ENCODE peak calls at places on chromosome 2, in seven cellular contexts. K is suprapubic skin, J is tibial artery, S is heart left ventricle, M is left ventricle myocardium inferior, E is left lung, T is sigmoid colon. Y is an unnamed sample.

GRCh38 chr2:179521944-179522343 is 257.3 kb upstream of the SESTD1 start:
- DNase-seq in T (no peak), M (no peak), K (no peak), S (no peak), E (no peak), J (no peak), Y (no peak)

GRCh38 chr2:205721057-205721767 is 38.9 kb downstream of the NRP2 start:
- DNase-seq in J (no peak), S (no peak), E (no peak), M (no peak), K (no peak), T (no peak), Y (no peak)

GRCh38 chr2:148552675-148553331 is 91.7 kb upstream of the EPC2 start:
- DNase-seq in J (no peak), K (no peak), S (no peak), T (no peak), M (no peak), E (no peak), Y (no peak)

GRCh38 chr2:191319181-191319580 is 74.0 kb downstream of the MYO1B start:
- DNase-seq in S (no peak), T (no peak), M (no peak), K (no peak), J (no peak), E (no peak), Y (peak)

GRCh38 chr2:100184055-100184737 is 41.8 kb upstream of the AFF3 start:
- DNase-seq in T (no peak), K (no peak), S (no peak), M (no peak), J (peak), E (no peak), Y (no peak)

GRCh38 chr2:86021396-86022378 is 84.0 kb downstream of the POLR1A start:
- DNase-seq in E (no peak), S (no peak), T (peak), K (peak), J (peak), M (no peak), Y (peak)

GRCh38 chr2:21467910-21468309 is 344.1 kb downstream of the TDRD15 start:
- DNase-seq in K (no peak), M (no peak), T (no peak), J (no peak), S (no peak), E (no peak), Y (no peak)

GRCh38 chr2:192559541-192560126 is 364.9 kb upstream of the TMEFF2 start:
- DNase-seq in T (no peak), E (no peak), K (no peak), S (no peak), M (no peak), J (no peak), Y (peak)

GRCh38 chr2:178128836-178129630 is 16.8 kb downstream of the RBM45 start:
- DNase-seq in S (no peak), E (no peak), J (no peak), K (no peak), T (no peak), M (no peak), Y (no peak)

GRCh38 chr2:157056200-157056676 is 201.3 kb upstream of the GALNT5 start:
- DNase-seq in M (no peak), E (no peak), K (no peak), T (no peak), J (no peak), S (no peak), Y (peak)

GRCh38 chr2:130834091-130834922 is 2.4 kb upstream of the ARHGEF4 start:
- DNase-seq in K (no peak), S (peak), M (no peak), J (no peak), E (peak), T (peak), Y (no peak)

GRCh38 chr2:37773354-37773753 is 101.9 kb upstream of the CDC42EP3 start:
- DNase-seq in E (peak), M (no peak), K (no peak), J (no peak), T (no peak), S (no peak), Y (no peak)

GRCh38 chr2:96977631-96978195 is 8.7 kb downstream of the FAM178B start:
- DNase-seq in E (no peak), S (no peak), J (no peak), K (no peak), T (no peak), M (no peak), Y (peak)

GRCh38 chr2:200119236-200119635 is 163.9 kb downstream of the MAIP1 start:
- DNase-seq in T (no peak), M (no peak), S (no peak), K (no peak), E (no peak), J (no peak), Y (no peak)

GRCh38 chr2:6526093-6526824 is 339.4 kb downstream of the CMPK2 start:
- DNase-seq in S (no peak), M (no peak), K (no peak), J (no peak), T (no peak), E (no peak), Y (no peak)

GRCh38 chr2:181317511-181317910 is 139.7 kb upstream of the ITGA4 start:
- DNase-seq in T (no peak), E (no peak), K (no peak), J (no peak), S (no peak), M (no peak), Y (no peak)

GRCh38 chr2:234699456-234699855 is 202.6 kb upstream of the ARL4C start:
- DNase-seq in S (peak), M (no peak), T (no peak), K (no peak), J (no peak), E (no peak), Y (no peak)

GRCh38 chr2:188524519-188525113 is 232.9 kb downstream of the GULP1 start:
- DNase-seq in T (no peak), S (no peak), E (no peak), J (no peak), M (no peak), K (no peak), Y (peak)

GRCh38 chr2:141455877-141456276 is 674.9 kb downstream of the LRP1B start:
- DNase-seq in K (no peak), T (no peak), M (no peak), S (no peak), E (no peak), J (no peak), Y (no peak)

DNA sequence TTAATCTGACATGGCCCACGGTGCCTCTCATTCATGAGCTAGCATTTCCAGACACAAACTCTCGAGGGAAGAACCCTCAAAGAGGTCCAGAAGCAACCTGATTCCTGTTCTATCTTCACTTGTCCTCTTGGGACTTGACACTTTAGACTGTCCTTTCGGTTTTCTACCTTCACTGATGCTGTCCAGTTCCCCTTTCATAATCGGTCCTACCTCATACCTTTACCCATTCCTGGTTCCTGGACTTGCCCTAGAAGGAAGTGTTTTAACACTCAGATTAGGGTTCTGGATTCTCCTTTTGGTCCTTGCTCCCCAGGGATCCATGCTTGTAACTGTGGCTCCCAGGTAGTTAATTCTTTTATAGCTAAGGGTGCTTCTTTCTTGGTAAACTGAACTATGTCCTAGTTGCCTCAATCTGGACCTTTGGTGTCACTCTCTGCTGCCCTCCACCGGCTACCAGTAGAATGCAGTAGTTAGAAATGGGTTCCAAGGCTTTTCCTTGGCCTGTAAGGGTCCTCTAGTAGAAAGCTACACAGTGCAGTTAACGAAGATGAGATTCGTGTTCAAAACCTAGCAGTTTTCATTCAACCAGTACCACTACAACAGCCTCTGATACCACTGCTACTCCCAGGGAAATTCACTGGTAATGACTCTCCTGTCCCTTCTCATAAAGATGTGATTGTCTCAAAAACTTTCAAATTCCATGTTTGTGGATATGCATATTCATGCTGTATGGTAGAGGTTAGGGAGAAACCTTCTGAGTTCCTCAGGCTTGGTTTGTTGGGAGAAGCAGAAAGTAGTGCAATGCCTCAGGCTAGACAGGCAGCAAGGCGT is 178.1 kb upstream of the CYP26B1 start:
- DNase-seq in M (no peak), S (no peak), T (no peak), J (no peak), E (no peak), K (no peak), Y (no peak)
- TF ChIP-seq CTCF in M (peak), S (no peak), T (no peak), J (no peak), E (peak), K (no peak), Y (peak)

GRCh38 chr2:144451443-144451842 is 68.5 kb downstream of the ZEB2 start:
- DNase-seq in M (no peak), S (no peak), J (no peak), K (no peak), E (no peak), T (no peak), Y (no peak)

GRCh38 chr2:144454466-144455287 is 65.2 kb downstream of the ZEB2 start:
- DNase-seq in T (no peak), E (no peak), S (no peak), M (no peak), K (no peak), J (no peak), Y (no peak)

GRCh38 chr2:144452169-144453038 is 67.5 kb downstream of the ZEB2 start:
- DNase-seq in K (no peak), S (no peak), M (no peak), J (no peak), T (no peak), E (no peak), Y (no peak)

GRCh38 chr2:144453486-144454158 is 66.3 kb downstream of the ZEB2 start:
- DNase-seq in M (no peak), J (no peak), T (no peak), K (no peak), E (no peak), S (no peak), Y (no peak)

GRCh38 chr2:144453039-144453336 is 66.9 kb downstream of the ZEB2 start:
- DNase-seq in J (no peak), M (no peak), T (no peak), K (no peak), E (no peak), S (no peak), Y (no peak)
- H3K4me3 ChIP-seq in J (peak), M (peak), T (no peak), K (peak), E (no peak), S (peak), Y (peak)

GRCh38 chr2:112648081-112648480 is 2.3 kb downstream of the SLC20A1 start:
- DNase-seq in J (no peak), M (no peak), K (no peak), T (no peak), S (no peak), E (no peak), Y (no peak)

GRCh38 chr2:112644933-112645395 is 775 bp upstream of the SLC20A1 start:
- DNase-seq in K (no peak), M (no peak), S (no peak), J (peak), E (no peak), T (no peak), Y (no peak)

GRCh38 chr2:112646102-112646719 is 472 bp downstream of the SLC20A1 start:
- DNase-seq in E (no peak), J (no peak), M (no peak), T (peak), K (no peak), S (no peak), Y (no peak)

GRCh38 chr2:112645396-112646101 is at the start of gene SLC20A1:
- DNase-seq in M (peak), K (peak), T (peak), S (peak), E (peak), J (peak), Y (peak)

GRCh38 chr2:112646791-112647720 is 1.3 kb downstream of the SLC20A1 start:
- DNase-seq in T (peak), S (no peak), J (no peak), K (no peak), M (no peak), E (no peak), Y (no peak)
- TF ChIP-seq CTCF in T (no peak), S (no peak), J (no peak), K (no peak), M (no peak), E (no peak), Y (no peak)

DNA sequence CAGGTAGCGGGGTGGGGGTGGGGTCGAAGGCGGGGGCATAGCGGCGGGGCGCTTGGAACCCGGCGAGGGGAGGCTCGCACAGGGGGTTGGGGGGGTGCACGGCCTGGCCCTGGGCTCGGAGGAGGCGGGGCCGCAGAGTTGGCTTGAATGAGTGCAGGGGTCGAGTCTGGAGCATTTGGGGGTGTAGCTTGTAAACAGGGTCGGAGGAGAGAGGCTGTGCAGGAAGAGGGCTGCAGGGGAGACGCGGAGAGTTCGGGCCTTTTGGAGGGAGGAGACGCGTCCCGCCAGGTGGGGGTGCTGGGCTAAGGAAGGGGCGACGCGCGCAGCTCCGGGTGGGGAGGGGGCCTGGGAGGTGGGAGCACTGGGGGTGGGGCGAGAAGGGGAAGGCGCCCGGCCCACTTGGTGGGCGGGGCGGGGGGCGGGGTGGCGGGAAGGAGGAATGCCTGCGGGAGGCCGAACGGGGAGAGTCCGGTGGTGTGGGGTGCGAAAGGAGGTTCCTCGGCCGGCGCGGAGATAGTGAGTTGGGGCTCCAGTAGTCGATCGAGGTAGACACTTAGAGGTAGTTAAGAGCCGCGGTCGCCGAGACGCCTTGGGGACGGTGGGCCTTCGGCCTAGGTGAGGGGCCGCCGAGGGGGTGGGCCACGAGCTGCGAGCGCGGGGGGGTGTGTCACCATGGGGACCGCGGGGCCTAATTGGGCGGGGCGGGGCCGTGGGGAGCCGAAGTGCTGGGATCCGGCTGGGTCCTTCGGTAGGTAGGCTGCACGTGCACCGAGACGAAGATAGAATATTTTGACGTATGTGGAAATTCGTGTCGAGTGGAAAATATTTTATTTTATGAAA is 766 bp downstream of the MSH6 start:
- DNase-seq in K (peak), T (peak), S (peak), J (peak), M (peak), E (peak), Y (peak)
- H3K4me3 ChIP-seq in K (peak), T (peak), S (peak), J (peak), M (peak), E (peak), Y (peak)